ENCODE peak calls at places on chromosomes 3 and 15, in four cellular contexts. One of them, this sample, is unnamed.

GRCh38 chr3:80606073-80606472 is 838.3 kb upstream of the ROBO1 start:
- DNase-seq in K562: no peak
- DNase-seq in HepG2: no peak
- DNase-seq in GM12878: no peak
- DNase-seq in this sample: no peak

GRCh38 chr15:67833504-67834248 is 6.2 kb downstream of the RNU6-1 start:
- DNase-seq in HepG2: peak; percentile 34
- DNase-seq in K562: peak; percentile 77
- DNase-seq in GM12878: no peak
- DNase-seq in this sample: no peak

GRCh38 chr3:43759297-43759782 is 68.6 kb downstream of the ABHD5 start:
- DNase-seq in K562: no peak
- DNase-seq in GM12878: no peak
- DNase-seq in HepG2: peak; percentile 56
- DNase-seq in this sample: no peak

GRCh38 chr3:50267280-50267913 is 1.6 kb upstream of the SEMA3B start:
- DNase-seq in K562: peak; percentile 47
- DNase-seq in HepG2: no peak
- DNase-seq in GM12878: no peak
- DNase-seq in this sample: peak; percentile 55

GRCh38 chr3:164401923-164402322 is 676.4 kb downstream of the SI start:
- DNase-seq in HepG2: no peak
- DNase-seq in GM12878: no peak
- DNase-seq in K562: no peak
- DNase-seq in this sample: no peak

GRCh38 chr15:85582076-85582718 is 201.8 kb downstream of the AKAP13 start:
- DNase-seq in HepG2: no peak
- DNase-seq in K562: no peak
- DNase-seq in GM12878: peak; percentile 34
- DNase-seq in this sample: no peak

GRCh38 chr3:128591728-128592426 is 58.7 kb downstream of the RPN1 start:
- DNase-seq in K562: no peak
- DNase-seq in GM12878: no peak
- DNase-seq in HepG2: no peak
- DNase-seq in this sample: no peak

GRCh38 chr3:56629451-56629850 is 53.6 kb downstream of the TASOR start:
- DNase-seq in HepG2: no peak
- DNase-seq in K562: no peak
- DNase-seq in GM12878: no peak
- DNase-seq in this sample: no peak

GRCh38 chr15:37072181-37072580 is 28.2 kb downstream of the MEIS2 start:
- DNase-seq in GM12878: no peak
- DNase-seq in HepG2: no peak
- DNase-seq in K562: no peak
- DNase-seq in this sample: no peak

GRCh38 chr3:152365766-152366593 is 97.3 kb downstream of the MBNL1 start:
- DNase-seq in K562: no peak
- DNase-seq in GM12878: no peak
- DNase-seq in HepG2: no peak
- DNase-seq in this sample: no peak

GRCh38 chr3:122063908-122064307 is 8.7 kb downstream of the CD86 start:
- DNase-seq in GM12878: no peak
- DNase-seq in K562: no peak
- DNase-seq in HepG2: no peak
- DNase-seq in this sample: no peak

GRCh38 chr15:74306801-74307217 is 60.6 kb downstream of the CYP11A1 start:
- DNase-seq in K562: no peak
- DNase-seq in HepG2: no peak
- DNase-seq in GM12878: no peak
- DNase-seq in this sample: no peak

GRCh38 chr3:131711114-131711786 is 208.5 kb upstream of the MRPL3 start:
- DNase-seq in HepG2: no peak
- DNase-seq in K562: no peak
- DNase-seq in GM12878: no peak
- DNase-seq in this sample: no peak

GRCh38 chr15:84588053-84588874 is 12.5 kb upstream of the ZSCAN2 start:
- DNase-seq in HepG2: peak; percentile 83
- DNase-seq in K562: peak; percentile 94
- DNase-seq in GM12878: no peak
- DNase-seq in this sample: peak; percentile 96

GRCh38 chr3:194046995-194047681 is 88.8 kb upstream of the HES1 start:
- DNase-seq in HepG2: no peak
- DNase-seq in K562: no peak
- DNase-seq in GM12878: no peak
- DNase-seq in this sample: no peak

GRCh38 chr3:17912011-17912760 is 169.8 kb upstream of the TBC1D5 start:
- DNase-seq in GM12878: no peak
- DNase-seq in K562: no peak
- DNase-seq in HepG2: no peak
- DNase-seq in this sample: no peak

GRCh38 chr3:53518495-53518981 is 24.1 kb downstream of the CACNA1D start:
- DNase-seq in HepG2: no peak
- DNase-seq in GM12878: no peak
- DNase-seq in K562: no peak
- DNase-seq in this sample: no peak

GRCh38 chr3:42066516-42067181 is 24.5 kb upstream of the TRAK1 start:
- DNase-seq in GM12878: no peak
- DNase-seq in HepG2: peak; percentile 48
- DNase-seq in K562: no peak
- DNase-seq in this sample: no peak

GRCh38 chr3:138297059-138297607 is 32.5 kb downstream of the NME9 start:
- DNase-seq in K562: no peak
- DNase-seq in HepG2: no peak
- DNase-seq in GM12878: no peak
- DNase-seq in this sample: no peak

GRCh38 chr15:57580866-57581265 is 10.8 kb upstream of the MYZAP start:
- DNase-seq in HepG2: peak; percentile 69
- DNase-seq in GM12878: no peak
- DNase-seq in K562: no peak
- DNase-seq in this sample: no peak

GRCh38 chr3:130345487-130346079 is at the start of gene COL6A5:
- DNase-seq in GM12878: no peak
- DNase-seq in K562: peak; percentile 11
- DNase-seq in HepG2: no peak
- DNase-seq in this sample: peak; percentile 32

GRCh38 chr3:9352917-9353823 is 9.7 kb upstream of the THUMPD3 start:
- DNase-seq in GM12878: peak; percentile 9
- DNase-seq in K562: peak; percentile 70
- DNase-seq in HepG2: peak; percentile 88
- DNase-seq in this sample: peak; percentile 70

GRCh38 chr3:184531580-184532290 is 29.9 kb upstream of the EPHB3 start:
- DNase-seq in K562: no peak
- DNase-seq in GM12878: no peak
- DNase-seq in HepG2: no peak
- DNase-seq in this sample: no peak

GRCh38 chr15:77420610-77421369 is at the start of gene HMG20A:
- DNase-seq in HepG2: peak; percentile 80
- DNase-seq in GM12878: peak; percentile 80
- DNase-seq in K562: peak; percentile 65
- DNase-seq in this sample: peak; percentile 70

GRCh38 chr3:195071011-195071728 is 199.8 kb downstream of the XXYLT1 start:
- DNase-seq in GM12878: no peak
- DNase-seq in K562: no peak
- DNase-seq in HepG2: no peak
- DNase-seq in this sample: no peak

GRCh38 chr15:68597581-68597980 is 18.8 kb downstream of the CORO2B start:
- DNase-seq in HepG2: no peak
- DNase-seq in K562: no peak
- DNase-seq in GM12878: no peak
- DNase-seq in this sample: no peak

GRCh38 chr3:89059201-89059600 is 48.2 kb upstream of the EPHA3 start:
- DNase-seq in K562: no peak
- DNase-seq in HepG2: no peak
- DNase-seq in GM12878: no peak
- DNase-seq in this sample: no peak

GRCh38 chr3:26484140-26484539 is 138.4 kb upstream of the LRRC3B start:
- DNase-seq in GM12878: no peak
- DNase-seq in K562: no peak
- DNase-seq in HepG2: peak; percentile 1
- DNase-seq in this sample: peak; percentile 27

GRCh38 chr3:112043621-112044201 is 9.2 kb downstream of the TMPRSS7 start:
- DNase-seq in HepG2: peak; percentile 62
- DNase-seq in GM12878: peak; percentile 8
- DNase-seq in K562: peak; percentile 68
- DNase-seq in this sample: peak; percentile 80

GRCh38 chr3:112042842-112043280 is 8.3 kb downstream of the TMPRSS7 start:
- DNase-seq in HepG2: peak; percentile 74
- DNase-seq in GM12878: no peak
- DNase-seq in K562: no peak
- DNase-seq in this sample: no peak

GRCh38 chr3:112035241-112035640 is 705 bp downstream of the TMPRSS7 start:
- DNase-seq in K562: no peak
- DNase-seq in HepG2: no peak
- DNase-seq in GM12878: no peak
- DNase-seq in this sample: no peak

GRCh38 chr3:112034436-112034835 is at the start of gene TMPRSS7:
- DNase-seq in HepG2: no peak
- DNase-seq in GM12878: no peak
- DNase-seq in K562: no peak
- DNase-seq in this sample: no peak

DNA sequence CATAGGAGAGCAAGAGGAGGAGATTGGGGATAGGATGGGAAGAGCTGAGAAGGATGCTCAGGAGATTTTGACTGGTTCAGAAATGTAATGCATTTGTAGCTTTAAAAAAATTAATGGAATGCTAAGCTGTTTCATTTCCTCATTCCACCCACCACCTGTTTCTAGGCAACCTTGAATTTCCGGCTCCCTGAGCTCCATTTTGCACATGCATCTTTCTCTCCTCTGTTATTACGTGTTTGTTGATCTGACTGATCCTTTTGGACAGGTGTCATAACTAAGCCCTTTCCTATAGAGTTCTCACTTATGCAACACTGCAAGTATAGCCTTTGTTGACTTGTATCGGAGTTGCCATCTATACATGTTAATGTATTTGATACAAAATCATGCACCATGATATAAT is 4.3 kb downstream of the TMPRSS7 start:
- DNase-seq in K562: no peak
- DNase-seq in HepG2: no peak
- DNase-seq in GM12878: peak; percentile 25
- DNase-seq in this sample: no peak
- TF ChIP-seq SP1 in K562: no peak
- TF ChIP-seq SP1 in HepG2: no peak
- TF ChIP-seq SP1 in GM12878: no peak
- TF ChIP-seq SP1 in this sample: no peak

DNA sequence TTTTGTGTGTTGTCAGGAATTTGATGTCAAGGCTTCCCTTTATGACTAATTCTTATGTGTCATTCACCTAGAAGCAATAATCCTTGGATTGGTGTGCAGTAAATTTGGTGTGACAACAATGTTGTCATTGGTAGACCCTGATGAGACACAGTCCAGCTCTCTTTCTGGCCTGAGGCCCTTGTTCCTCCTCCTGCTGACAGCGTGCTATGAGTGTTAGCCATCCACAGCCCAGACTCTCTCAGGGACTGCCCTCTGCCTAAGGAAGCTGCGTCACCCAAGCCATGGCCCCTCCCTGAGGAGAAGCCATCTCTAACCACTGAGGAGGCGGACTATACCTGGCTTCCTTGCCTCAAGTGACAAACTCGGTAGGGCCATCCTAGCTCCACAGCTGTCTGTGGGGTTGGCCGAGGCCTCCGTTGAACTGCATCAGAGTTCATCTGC is 13.3 kb upstream of the TM4SF1 start:
- DNase-seq in GM12878: no peak
- DNase-seq in HepG2: no peak
- DNase-seq in K562: no peak
- DNase-seq in this sample: no peak
- TF ChIP-seq FOXM1 in GM12878: no peak
- TF ChIP-seq FOXM1 in HepG2: no peak
- TF ChIP-seq FOXM1 in K562: no peak
- TF ChIP-seq FOXM1 in this sample: no peak

GRCh38 chr3:106010829-106011228 is 142.0 kb upstream of the CBLB start:
- DNase-seq in K562: no peak
- DNase-seq in HepG2: no peak
- DNase-seq in GM12878: no peak
- DNase-seq in this sample: no peak

GRCh38 chr3:106018111-106018510 is 149.3 kb upstream of the CBLB start:
- DNase-seq in HepG2: no peak
- DNase-seq in K562: no peak
- DNase-seq in GM12878: no peak
- DNase-seq in this sample: no peak

GRCh38 chr3:106018929-106019328 is 150.1 kb upstream of the CBLB start:
- DNase-seq in GM12878: no peak
- DNase-seq in K562: no peak
- DNase-seq in HepG2: no peak
- DNase-seq in this sample: no peak

GRCh38 chr3:106014518-106014917 is 145.7 kb upstream of the CBLB start:
- DNase-seq in GM12878: no peak
- DNase-seq in K562: no peak
- DNase-seq in HepG2: no peak
- DNase-seq in this sample: no peak

DNA sequence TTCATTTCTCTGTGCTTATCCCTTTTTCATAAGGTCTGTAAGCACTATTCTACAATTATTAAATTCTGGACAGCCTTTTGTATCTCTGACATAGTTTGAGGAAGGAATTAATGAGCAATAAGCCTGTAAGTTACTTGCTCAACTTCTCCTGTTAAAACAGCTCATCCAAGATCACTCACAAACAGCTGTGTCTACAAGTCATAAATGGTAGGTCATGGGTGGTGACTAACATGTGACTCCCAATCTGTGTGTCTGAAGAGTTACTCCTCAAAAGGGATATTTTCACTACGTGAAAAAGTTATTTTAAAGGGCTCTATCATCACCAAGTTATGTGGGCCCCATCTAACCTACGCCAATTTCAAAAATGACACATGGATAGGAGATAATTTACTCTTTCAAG is 145.2 kb upstream of the CBLB start:
- DNase-seq in K562: peak; percentile 5
- DNase-seq in GM12878: no peak
- DNase-seq in HepG2: no peak
- DNase-seq in this sample: no peak
- TF ChIP-seq SP1 in K562: no peak
- TF ChIP-seq SP1 in GM12878: no peak
- TF ChIP-seq SP1 in HepG2: no peak
- TF ChIP-seq SP1 in this sample: no peak

DNA sequence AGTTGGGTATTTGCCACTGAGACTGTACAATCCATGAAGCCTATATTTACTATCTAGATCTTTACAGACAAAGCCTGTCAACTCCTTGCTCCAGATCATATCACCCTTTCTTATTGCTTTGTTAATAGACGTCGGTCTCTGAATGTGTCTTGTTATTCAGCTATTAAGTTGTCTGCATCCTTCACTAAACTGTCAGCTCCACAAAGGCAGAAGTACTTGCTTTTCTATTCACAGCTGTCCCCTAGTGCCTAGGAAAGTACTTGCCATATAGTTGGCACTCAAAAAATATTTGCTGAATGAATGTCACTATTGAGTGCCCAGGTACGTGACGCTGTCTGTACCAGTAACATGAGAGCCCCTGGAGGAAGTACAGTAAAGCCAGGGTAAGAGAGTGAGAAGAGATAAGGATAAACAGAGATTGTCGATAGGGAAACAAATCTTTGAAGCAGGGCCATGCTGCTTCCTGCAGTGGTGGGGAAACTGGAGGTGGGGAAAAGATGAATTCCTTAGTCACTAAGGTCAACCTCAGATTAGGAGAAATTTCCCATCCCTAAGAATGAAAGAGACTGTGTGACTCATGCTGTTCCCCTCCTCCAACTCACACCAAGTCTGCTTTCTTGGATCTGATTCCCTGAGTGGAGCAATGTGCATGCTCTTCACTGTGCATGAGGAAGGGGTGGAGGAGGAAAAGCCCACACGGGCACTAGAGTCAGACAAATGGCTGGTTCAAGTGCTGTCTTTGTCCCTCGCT is 36.3 kb downstream of the PRICKLE2 start:
- DNase-seq in GM12878: no peak
- DNase-seq in HepG2: no peak
- DNase-seq in K562: no peak
- DNase-seq in this sample: peak; percentile 15
- TF ChIP-seq FOXM1 in GM12878: no peak
- TF ChIP-seq FOXM1 in HepG2: no peak
- TF ChIP-seq FOXM1 in K562: no peak
- TF ChIP-seq FOXM1 in this sample: no peak

This sample was measured in HEK293T.